ENCODE peak calls at places on chromosome 5, in five cellular contexts. One of them, this sample, is unnamed.

GRCh38 chr5:159003045-159004030 is 96.4 kb downstream of the EBF1 start:
- ATAC-seq in K562: no peak
- ATAC-seq in upper lobe of left lung: no peak
- ATAC-seq in HepG2: no peak
- ATAC-seq in GM12878: no peak
- ATAC-seq in this sample: peak; percentile 64

GRCh38 chr5:55021465-55021864 is 2.6 kb upstream of the GZMK start:
- ATAC-seq in K562: no peak
- ATAC-seq in upper lobe of left lung: no peak
- ATAC-seq in HepG2: no peak
- ATAC-seq in GM12878: no peak
- ATAC-seq in this sample: no peak

GRCh38 chr5:111337688-111338087 is 113.5 kb downstream of the CAMK4 start:
- ATAC-seq in K562: peak; percentile 70
- ATAC-seq in upper lobe of left lung: no peak
- ATAC-seq in HepG2: no peak
- ATAC-seq in GM12878: peak; percentile 90
- ATAC-seq in this sample: no peak

GRCh38 chr5:55597014-55597981 is 62.5 kb upstream of the PLPP1 start:
- ATAC-seq in K562: no peak
- ATAC-seq in upper lobe of left lung: peak; percentile 4
- ATAC-seq in HepG2: no peak
- ATAC-seq in GM12878: no peak
- ATAC-seq in this sample: peak; percentile 33

GRCh38 chr5:76548525-76549229 is 74.5 kb downstream of the F2RL2 start:
- ATAC-seq in K562: no peak
- ATAC-seq in upper lobe of left lung: no peak
- ATAC-seq in HepG2: peak; percentile 50
- ATAC-seq in GM12878: no peak
- ATAC-seq in this sample: no peak

GRCh38 chr5:133519191-133519590 is 93.2 kb downstream of the FSTL4 start:
- ATAC-seq in K562: no peak
- ATAC-seq in upper lobe of left lung: no peak
- ATAC-seq in HepG2: no peak
- ATAC-seq in GM12878: no peak
- ATAC-seq in this sample: no peak

GRCh38 chr5:93632327-93632726 is 49.3 kb downstream of the NR2F1 start:
- ATAC-seq in K562: no peak
- ATAC-seq in upper lobe of left lung: no peak
- ATAC-seq in HepG2: no peak
- ATAC-seq in GM12878: no peak
- ATAC-seq in this sample: no peak

GRCh38 chr5:154646841-154647759 is 108.1 kb upstream of the LARP1 start:
- ATAC-seq in K562: peak; percentile 85
- ATAC-seq in upper lobe of left lung: peak; percentile 86
- ATAC-seq in HepG2: peak; percentile 91
- ATAC-seq in GM12878: peak; percentile 90
- ATAC-seq in this sample: peak; percentile 59

GRCh38 chr5:50969207-50970145 is 303.0 kb downstream of the PARP8 start:
- ATAC-seq in K562: no peak
- ATAC-seq in upper lobe of left lung: no peak
- ATAC-seq in HepG2: no peak
- ATAC-seq in GM12878: no peak
- ATAC-seq in this sample: peak; percentile 49

GRCh38 chr5:179146277-179146676 is 86.1 kb downstream of the ZNF354C start:
- ATAC-seq in K562: no peak
- ATAC-seq in upper lobe of left lung: no peak
- ATAC-seq in HepG2: no peak
- ATAC-seq in GM12878: no peak
- ATAC-seq in this sample: no peak

GRCh38 chr5:179494774-179495173 is 55.6 kb upstream of the RUFY1 start:
- ATAC-seq in K562: no peak
- ATAC-seq in upper lobe of left lung: no peak
- ATAC-seq in HepG2: no peak
- ATAC-seq in GM12878: no peak
- ATAC-seq in this sample: no peak

GRCh38 chr5:43357797-43358196 is 44.6 kb upstream of the HMGCS1 start:
- ATAC-seq in K562: peak; percentile 37
- ATAC-seq in upper lobe of left lung: peak; percentile 49
- ATAC-seq in HepG2: no peak
- ATAC-seq in GM12878: no peak
- ATAC-seq in this sample: no peak

GRCh38 chr5:72386639-72387038 is 66.5 kb downstream of the PTCD2 start:
- ATAC-seq in K562: no peak
- ATAC-seq in upper lobe of left lung: no peak
- ATAC-seq in HepG2: no peak
- ATAC-seq in GM12878: no peak
- ATAC-seq in this sample: no peak

GRCh38 chr5:170353011-170353890 is 35.9 kb downstream of the KCNMB1 start:
- ATAC-seq in K562: no peak
- ATAC-seq in upper lobe of left lung: no peak
- ATAC-seq in HepG2: no peak
- ATAC-seq in GM12878: no peak
- ATAC-seq in this sample: no peak

GRCh38 chr5:82325155-82325554 is 47.0 kb upstream of the RPS23 start:
- ATAC-seq in K562: no peak
- ATAC-seq in upper lobe of left lung: no peak
- ATAC-seq in HepG2: no peak
- ATAC-seq in GM12878: no peak
- ATAC-seq in this sample: no peak

GRCh38 chr5:132363431-132364112 is 5.9 kb upstream of the SLC22A5 start:
- ATAC-seq in K562: peak; percentile 75
- ATAC-seq in upper lobe of left lung: no peak
- ATAC-seq in HepG2: no peak
- ATAC-seq in GM12878: no peak
- ATAC-seq in this sample: peak; percentile 80

GRCh38 chr5:54985301-54986268 is at the start of gene ESM1:
- ATAC-seq in K562: peak; percentile 55
- ATAC-seq in upper lobe of left lung: peak; percentile 59
- ATAC-seq in HepG2: peak; percentile 87
- ATAC-seq in GM12878: no peak
- ATAC-seq in this sample: no peak

GRCh38 chr5:135829681-135830383 is 4.6 kb upstream of the SLC25A48 start:
- ATAC-seq in K562: peak; percentile 83
- ATAC-seq in upper lobe of left lung: no peak
- ATAC-seq in HepG2: peak; percentile 43
- ATAC-seq in GM12878: peak; percentile 75
- ATAC-seq in this sample: peak; percentile 42

GRCh38 chr5:91059409-91059808 is 323.7 kb downstream of the ARRDC3 start:
- ATAC-seq in K562: no peak
- ATAC-seq in upper lobe of left lung: no peak
- ATAC-seq in HepG2: no peak
- ATAC-seq in GM12878: peak; percentile 91
- ATAC-seq in this sample: no peak

GRCh38 chr5:128695791-128696520 is 157.9 kb upstream of the FBN2 start:
- ATAC-seq in K562: no peak
- ATAC-seq in upper lobe of left lung: no peak
- ATAC-seq in HepG2: no peak
- ATAC-seq in GM12878: no peak
- ATAC-seq in this sample: no peak

GRCh38 chr5:98773464-98774191 is at the start of gene RGMB:
- ATAC-seq in K562: peak; percentile 43
- ATAC-seq in upper lobe of left lung: peak; percentile 97
- ATAC-seq in HepG2: peak; percentile 88
- ATAC-seq in GM12878: peak; percentile 89
- ATAC-seq in this sample: peak; percentile 94
- TF ChIP-seq POLR2AphosphoS5 in K562: no peak
- TF ChIP-seq POLR2AphosphoS5 in upper lobe of left lung: peak; percentile 37
- TF ChIP-seq POLR2AphosphoS5 in HepG2: peak; percentile 52
- TF ChIP-seq POLR2AphosphoS5 in GM12878: peak; percentile 58
- TF ChIP-seq POLR2AphosphoS5 in this sample: peak; percentile 46

DNA sequence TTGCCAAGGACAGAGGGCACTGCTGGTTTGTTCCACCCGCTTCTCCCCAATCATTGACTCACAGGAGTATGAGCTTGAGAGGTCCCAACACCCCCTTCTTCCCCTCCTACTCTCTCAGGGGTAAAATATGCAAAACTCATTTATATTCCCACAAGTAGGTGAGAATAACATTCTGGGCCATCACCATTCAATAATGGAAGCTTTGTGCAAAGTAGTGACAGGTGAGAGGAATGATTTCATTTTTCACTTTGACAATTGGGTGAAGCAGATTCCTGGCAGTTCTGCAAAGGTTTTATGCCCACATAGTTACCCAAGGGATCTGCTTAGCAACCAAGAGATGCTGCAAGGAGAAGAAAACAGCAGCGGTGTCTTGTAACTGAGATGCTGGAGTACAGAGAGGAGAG is 137.5 kb downstream of the CMYA5 start:
- ATAC-seq in K562: no peak
- ATAC-seq in upper lobe of left lung: no peak
- ATAC-seq in HepG2: no peak
- ATAC-seq in GM12878: no peak
- ATAC-seq in this sample: no peak
- TF ChIP-seq EP300 in K562: no peak
- TF ChIP-seq EP300 in upper lobe of left lung: no peak
- TF ChIP-seq EP300 in HepG2: no peak
- TF ChIP-seq EP300 in GM12878: no peak
- TF ChIP-seq EP300 in this sample: no peak

GRCh38 chr5:39717186-39717897 is 292.6 kb upstream of the DAB2 start:
- ATAC-seq in K562: no peak
- ATAC-seq in upper lobe of left lung: no peak
- ATAC-seq in HepG2: no peak
- ATAC-seq in GM12878: no peak
- ATAC-seq in this sample: no peak

GRCh38 chr5:39714036-39714698 is 289.4 kb upstream of the DAB2 start:
- ATAC-seq in K562: peak; percentile 72
- ATAC-seq in upper lobe of left lung: no peak
- ATAC-seq in HepG2: peak; percentile 53
- ATAC-seq in GM12878: peak; percentile 63
- ATAC-seq in this sample: peak; percentile 39

GRCh38 chr5:39716532-39716971 is 291.8 kb upstream of the DAB2 start:
- ATAC-seq in K562: peak; percentile 100
- ATAC-seq in upper lobe of left lung: no peak
- ATAC-seq in HepG2: peak; percentile 100
- ATAC-seq in GM12878: peak; percentile 86
- ATAC-seq in this sample: no peak

GRCh38 chr5:39712316-39713223 is 287.8 kb upstream of the DAB2 start:
- ATAC-seq in K562: no peak
- ATAC-seq in upper lobe of left lung: no peak
- ATAC-seq in HepG2: no peak
- ATAC-seq in GM12878: no peak
- ATAC-seq in this sample: no peak

DNA sequence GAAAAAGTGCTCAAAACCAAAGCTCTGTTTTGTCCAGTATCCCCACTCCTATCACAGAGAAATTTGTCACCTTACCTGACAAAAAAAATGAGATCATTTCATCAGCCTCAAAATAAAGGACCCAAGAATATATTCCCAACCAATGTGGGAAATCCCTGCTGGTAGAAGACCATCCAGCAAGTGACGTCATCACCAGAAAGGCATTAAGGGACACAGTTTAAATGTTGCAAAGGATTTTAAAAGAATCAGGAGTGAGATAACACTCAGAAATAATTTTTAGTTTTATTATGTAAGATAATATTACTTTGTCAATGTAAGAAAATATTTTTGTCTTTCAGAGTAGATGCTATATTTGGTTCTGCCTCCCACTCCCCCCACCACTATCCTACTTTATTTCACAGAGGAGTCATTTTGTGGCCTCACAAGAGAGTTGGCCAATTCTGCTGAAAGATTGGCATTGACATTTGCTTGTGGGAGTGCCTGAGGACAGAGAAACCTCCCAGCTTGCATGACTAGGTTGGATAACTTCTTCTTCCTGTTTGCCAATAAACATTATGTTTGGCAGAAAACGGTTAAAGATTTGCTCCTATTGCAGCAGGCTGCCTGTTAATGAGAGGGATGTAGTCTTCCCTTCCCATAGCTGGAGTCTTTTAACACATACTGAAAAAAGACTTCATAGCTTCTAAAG is 288.6 kb upstream of the DAB2 start:
- ATAC-seq in K562: no peak
- ATAC-seq in upper lobe of left lung: no peak
- ATAC-seq in HepG2: no peak
- ATAC-seq in GM12878: no peak
- ATAC-seq in this sample: peak; percentile 72
- TF ChIP-seq POLR2AphosphoS5 in K562: no peak
- TF ChIP-seq POLR2AphosphoS5 in upper lobe of left lung: no peak
- TF ChIP-seq POLR2AphosphoS5 in HepG2: no peak
- TF ChIP-seq POLR2AphosphoS5 in GM12878: no peak
- TF ChIP-seq POLR2AphosphoS5 in this sample: no peak

GRCh38 chr5:139711852-139712171 is 63.7 kb downstream of the CXXC5 start:
- ATAC-seq in K562: no peak
- ATAC-seq in upper lobe of left lung: no peak
- ATAC-seq in HepG2: no peak
- ATAC-seq in GM12878: peak; percentile 9
- ATAC-seq in this sample: no peak

GRCh38 chr5:139711067-139711851 is 63.1 kb downstream of the CXXC5 start:
- ATAC-seq in K562: peak; percentile 65
- ATAC-seq in upper lobe of left lung: no peak
- ATAC-seq in HepG2: peak; percentile 7
- ATAC-seq in GM12878: peak; percentile 72
- ATAC-seq in this sample: peak; percentile 29

GRCh38 chr5:139708877-139709586 is 60.9 kb downstream of the CXXC5 start:
- ATAC-seq in K562: peak; percentile 82
- ATAC-seq in upper lobe of left lung: peak; percentile 54
- ATAC-seq in HepG2: peak; percentile 65
- ATAC-seq in GM12878: peak; percentile 49
- ATAC-seq in this sample: peak; percentile 64

GRCh38 chr5:139709587-139710369 is 61.6 kb downstream of the CXXC5 start:
- ATAC-seq in K562: peak; percentile 28
- ATAC-seq in upper lobe of left lung: no peak
- ATAC-seq in HepG2: peak; percentile 1
- ATAC-seq in GM12878: peak; percentile 41
- ATAC-seq in this sample: peak; percentile 26

GRCh38 chr5:139710370-139711066 is 62.4 kb downstream of the CXXC5 start:
- ATAC-seq in K562: peak; percentile 33
- ATAC-seq in upper lobe of left lung: no peak
- ATAC-seq in HepG2: peak; percentile 42
- ATAC-seq in GM12878: peak; percentile 70
- ATAC-seq in this sample: peak; percentile 35
- TF ChIP-seq EP300 in K562: no peak
- TF ChIP-seq EP300 in upper lobe of left lung: no peak
- TF ChIP-seq EP300 in HepG2: no peak
- TF ChIP-seq EP300 in GM12878: no peak
- TF ChIP-seq EP300 in this sample: no peak

GRCh38 chr5:144394036-144394435 is 223.4 kb downstream of the KCTD16 start:
- ATAC-seq in K562: no peak
- ATAC-seq in upper lobe of left lung: no peak
- ATAC-seq in HepG2: no peak
- ATAC-seq in GM12878: no peak
- ATAC-seq in this sample: no peak
- TF ChIP-seq POLR2AphosphoS5 in K562: no peak
- TF ChIP-seq POLR2AphosphoS5 in upper lobe of left lung: no peak
- TF ChIP-seq POLR2AphosphoS5 in HepG2: no peak
- TF ChIP-seq POLR2AphosphoS5 in GM12878: no peak
- TF ChIP-seq POLR2AphosphoS5 in this sample: no peak

GRCh38 chr5:160847526-160848085 is 4.4 kb downstream of the ATP10B start:
- ATAC-seq in K562: no peak
- ATAC-seq in upper lobe of left lung: no peak
- ATAC-seq in HepG2: no peak
- ATAC-seq in GM12878: no peak
- ATAC-seq in this sample: no peak
- TF ChIP-seq EP300 in K562: no peak
- TF ChIP-seq EP300 in upper lobe of left lung: no peak
- TF ChIP-seq EP300 in HepG2: no peak
- TF ChIP-seq EP300 in GM12878: no peak
- TF ChIP-seq EP300 in this sample: no peak